ENCODE peak calls at places on chromosomes 16 and 17, in four cellular contexts. K, O, N and A are unnamed samples.

GRCh38 chr17:46925185-46925858 is 2.4 kb downstream of the GOSR2 start:
- DNase-seq in N (no peak), K (no peak), O (no peak), A (no peak)

GRCh38 chr16:49754495-49755290 is 101.2 kb downstream of the ZNF423 start:
- DNase-seq in N (peak; percentile 53), O (peak; percentile 76), K (peak; percentile 94), A (peak; percentile 25)

GRCh38 chr17:39084558-39084957 is 66.9 kb downstream of the PLXDC1 start:
- DNase-seq in N (no peak), O (peak; percentile 19), K (no peak), A (no peak)

GRCh38 chr16:2867987-2868789 is 10.2 kb upstream of the PRSS22 start:
- DNase-seq in K (peak; percentile 97), N (peak; percentile 94), O (peak; percentile 98), A (peak; percentile 95)

GRCh38 chr16:10950393-10950792 is 6.0 kb downstream of the CLEC16A start:
- DNase-seq in N (no peak), O (no peak), K (no peak), A (no peak)

GRCh38 chr16:8729779-8730334 is 55.4 kb downstream of the ABAT start:
- DNase-seq in O (no peak), K (no peak), N (no peak), A (no peak)

GRCh38 chr17:80790021-80790765 is 201.4 kb upstream of the CHMP6 start:
- DNase-seq in K (peak; percentile 37), O (no peak), N (no peak), A (no peak)

GRCh38 chr17:82800885-82801284 is 38.9 kb downstream of the ZNF750 start:
- DNase-seq in N (peak; percentile 11), K (no peak), O (peak; percentile 55), A (no peak)

GRCh38 chr16:67013823-67014640 is 14.9 kb upstream of the CBFB start:
- DNase-seq in O (peak; percentile 96), N (peak; percentile 85), K (peak; percentile 92), A (peak; percentile 87)

GRCh38 chr17:58329808-58330543 is 1.4 kb upstream of the TSPOAP1 start:
- DNase-seq in K (no peak), O (no peak), N (no peak), A (no peak)

GRCh38 chr17:58329035-58329807 is 626 bp upstream of the TSPOAP1 start:
- DNase-seq in N (peak; percentile 51), K (peak; percentile 37), O (no peak), A (peak; percentile 30)

GRCh38 chr17:58330997-58331814 is 2.6 kb upstream of the TSPOAP1 start:
- DNase-seq in O (no peak), N (no peak), K (no peak), A (peak; percentile 23)

GRCh38 chr17:58331815-58332719 is 3.5 kb upstream of the TSPOAP1 start:
- DNase-seq in N (peak; percentile 67), O (peak; percentile 89), K (no peak), A (peak; percentile 74)

DNA sequence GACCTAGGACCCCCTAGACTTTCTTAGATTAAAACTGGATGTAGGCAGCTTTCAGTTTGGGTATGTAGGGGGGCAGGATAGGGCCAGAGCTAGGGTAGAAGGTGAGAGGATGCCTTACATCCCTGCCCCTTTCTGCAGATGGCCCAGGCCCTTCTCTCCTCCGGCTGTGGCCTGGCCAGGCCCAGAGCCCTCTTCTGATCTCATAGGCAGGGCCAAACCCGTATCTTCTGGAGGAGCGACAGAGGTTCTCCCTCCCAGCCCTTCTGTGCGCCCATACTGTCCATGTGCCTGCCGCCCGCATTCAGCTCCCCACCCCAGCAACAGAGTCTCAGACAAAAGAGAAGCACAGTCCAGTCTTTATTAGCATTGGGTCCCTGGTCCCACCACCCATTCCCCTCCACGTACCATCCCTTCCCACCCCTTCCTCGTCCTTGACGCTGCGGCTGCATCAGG is 2.0 kb upstream of the TSPOAP1 start:
- DNase-seq in K (no peak), N (no peak), O (no peak), A (peak; percentile 11)
- H3K27ac ChIP-seq in K (peak overlapping the region; percentile 67), N (no peak overlapping the region), O (no peak overlapping the region), A (no peak overlapping the region)

DNA sequence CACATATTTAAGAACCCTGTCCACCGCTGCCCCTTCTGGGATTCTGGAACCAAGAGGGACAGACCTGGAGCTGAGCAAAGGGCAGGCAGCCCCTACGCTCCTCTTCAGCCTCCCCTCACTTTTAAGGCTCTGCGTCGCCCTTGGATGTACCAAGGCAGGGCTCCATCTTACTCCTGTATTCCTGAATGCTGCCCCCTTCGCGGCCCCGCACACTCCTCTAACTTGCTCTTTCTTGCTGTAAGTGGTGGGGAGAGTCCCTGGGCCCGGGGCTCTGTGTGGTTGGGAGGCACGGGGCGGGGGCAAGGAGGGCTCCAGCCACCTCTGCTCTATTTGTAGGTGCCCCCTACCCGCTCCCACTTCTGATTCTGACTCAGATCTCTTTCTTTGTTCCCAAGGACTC is 1.2 kb downstream of the TNS4 start:
- DNase-seq in K (no peak), O (peak; percentile 48), N (peak; percentile 11), A (no peak)
- H3K27ac ChIP-seq in K (no peak overlapping the region), O (no peak overlapping the region), N (peak overlapping the region; percentile 61), A (peak overlapping the region; percentile 79)

GRCh38 chr16:78002915-78003538 is 19.3 kb upstream of the CLEC3A start:
- DNase-seq in O (peak; percentile 91), N (peak; percentile 88), K (peak; percentile 93), A (peak; percentile 80)
- H3K27ac ChIP-seq in O (no peak overlapping the region), N (no peak overlapping the region), K (no peak overlapping the region), A (no peak overlapping the region)

GRCh38 chr17:68700391-68700790 is 99.2 kb upstream of the FAM20A start:
- DNase-seq in K (no peak), N (no peak), O (no peak), A (no peak)

GRCh38 chr17:68697850-68698313 is 96.7 kb upstream of the FAM20A start:
- DNase-seq in O (no peak), K (no peak), N (peak; percentile 35), A (no peak)

GRCh38 chr17:68698761-68699160 is 97.6 kb upstream of the FAM20A start:
- DNase-seq in N (no peak), K (no peak), O (no peak), A (no peak)

GRCh38 chr17:68704897-68705296 is 103.7 kb upstream of the FAM20A start:
- DNase-seq in O (no peak), K (no peak), N (no peak), A (no peak)

GRCh38 chr17:68701046-68701445 is 99.9 kb upstream of the FAM20A start:
- DNase-seq in K (no peak), N (no peak), O (no peak), A (no peak)
- H3K27ac ChIP-seq in K (no peak overlapping the region), N (no peak overlapping the region), O (no peak overlapping the region), A (no peak overlapping the region)

DNA sequence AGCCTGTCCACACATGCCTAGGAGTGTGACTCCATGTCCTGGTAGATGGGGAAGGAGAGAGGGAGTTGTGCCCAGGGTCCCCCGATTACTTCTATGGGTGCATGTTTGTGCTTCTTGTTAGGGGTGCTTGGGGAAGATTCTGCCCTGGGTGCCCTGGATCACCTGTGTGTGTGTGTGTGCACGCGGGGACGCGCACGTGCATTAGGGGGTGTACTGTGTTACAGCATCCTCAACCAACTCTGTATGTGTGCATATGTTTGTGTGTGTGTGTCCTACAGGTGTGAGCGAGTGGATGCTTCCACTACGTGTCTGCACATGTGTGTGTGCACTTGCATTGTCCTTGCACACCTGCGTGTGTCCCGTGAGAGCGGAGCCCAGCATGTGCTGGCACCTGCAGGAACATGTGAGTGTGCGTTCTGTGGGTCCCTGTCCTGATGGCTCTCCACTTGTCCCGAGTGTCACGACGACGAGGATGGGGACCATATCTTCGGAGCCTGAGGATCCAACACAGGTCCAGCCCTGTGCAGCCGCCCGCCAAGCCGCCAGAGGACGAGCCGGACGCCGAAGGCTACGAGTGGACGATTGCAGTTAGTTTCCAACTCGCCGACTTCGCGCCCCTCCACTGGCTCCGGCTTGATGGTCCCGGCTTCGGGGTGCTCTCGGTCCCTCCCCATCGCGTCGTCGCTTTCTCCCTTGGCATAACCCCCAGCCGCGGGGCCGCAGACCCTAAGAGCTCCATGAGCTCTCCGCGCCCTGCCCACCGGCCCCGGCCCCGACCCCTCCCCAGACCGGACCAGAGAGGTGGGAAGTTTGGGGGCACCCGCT is 6.0 kb upstream of the TBC1D3B start:
- DNase-seq in N (peak; percentile 34), K (no peak), O (peak; percentile 62), A (no peak)
- H3K27ac ChIP-seq in N (no peak overlapping the region), K (no peak overlapping the region), O (no peak overlapping the region), A (peak overlapping the region; percentile 59)

DNA sequence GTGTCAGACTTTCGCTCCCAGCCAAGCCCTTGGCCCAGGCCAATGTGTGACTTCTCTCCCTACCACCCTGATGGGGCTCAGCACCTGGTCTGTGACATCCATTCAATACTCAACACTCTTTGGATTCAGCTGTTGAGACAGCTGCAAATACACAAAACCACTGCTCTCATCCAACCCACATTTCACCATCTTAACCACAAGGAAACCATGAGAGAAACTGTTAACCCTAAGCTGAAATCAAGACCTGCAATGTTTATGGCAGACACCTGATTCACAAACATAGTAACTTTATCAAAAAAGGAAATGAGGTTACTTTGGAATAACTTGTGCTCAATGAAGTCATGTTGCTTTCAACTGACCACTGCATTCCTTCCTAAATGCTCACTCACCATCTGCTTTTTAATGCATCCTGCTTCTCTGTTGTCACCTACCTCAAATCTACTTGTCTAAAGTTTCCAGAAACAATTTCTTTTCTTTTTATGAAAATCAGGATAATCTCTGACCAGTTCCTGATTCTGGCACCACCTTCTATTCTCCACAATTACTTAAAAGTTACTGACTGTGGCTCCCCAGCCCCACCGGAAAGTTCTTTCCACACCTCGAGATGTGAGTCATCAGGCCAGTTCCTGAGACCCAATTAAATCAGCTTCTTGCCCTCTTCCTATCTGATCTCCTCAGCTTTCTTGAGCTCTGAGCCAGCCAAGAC is 88.2 kb downstream of the NOG start:
- DNase-seq in N (no peak), K (no peak), O (no peak), A (no peak)
- H3K27ac ChIP-seq in N (no peak overlapping the region), K (no peak overlapping the region), O (no peak overlapping the region), A (no peak overlapping the region)

GRCh38 chr17:41287050-41287449 is 11.6 kb downstream of the KRTAP9-7 start:
- DNase-seq in K (no peak), N (no peak), O (no peak), A (no peak)
- H3K27ac ChIP-seq in K (no peak overlapping the region), N (no peak overlapping the region), O (no peak overlapping the region), A (no peak overlapping the region)